ENCODE peak calls at places on chromosomes 13 and 19, in six cellular contexts. One of them, this sample, is unnamed.

GRCh38 chr13:21675095-21676007 is 4.5 kb downstream of the FGF9 start:
- DNase-seq in transverse colon: peak
- DNase-seq in prostate gland: no peak
- DNase-seq in breast epithelium: no peak
- DNase-seq in stomach: peak
- DNase-seq in GM23338: peak
- DNase-seq in this sample: peak

GRCh38 chr13:34376483-34376882 is 558.5 kb downstream of the RFC3 start:
- DNase-seq in transverse colon: no peak
- DNase-seq in prostate gland: no peak
- DNase-seq in breast epithelium: no peak
- DNase-seq in stomach: no peak
- DNase-seq in GM23338: peak
- DNase-seq in this sample: no peak

GRCh38 chr19:23516266-23516665 is 121.0 kb upstream of the ZNF91 start:
- DNase-seq in transverse colon: no peak
- DNase-seq in prostate gland: no peak
- DNase-seq in breast epithelium: no peak
- DNase-seq in stomach: no peak
- DNase-seq in GM23338: no peak
- DNase-seq in this sample: no peak

GRCh38 chr13:44219808-44220544 is 153.6 kb upstream of the SERP2 start:
- DNase-seq in transverse colon: no peak
- DNase-seq in prostate gland: peak
- DNase-seq in breast epithelium: no peak
- DNase-seq in stomach: no peak
- DNase-seq in GM23338: no peak
- DNase-seq in this sample: no peak

GRCh38 chr13:70703755-70704154 is 595.5 kb upstream of the KLHL1 start:
- DNase-seq in transverse colon: no peak
- DNase-seq in prostate gland: no peak
- DNase-seq in breast epithelium: no peak
- DNase-seq in stomach: no peak
- DNase-seq in GM23338: no peak
- DNase-seq in this sample: no peak

GRCh38 chr19:15469513-15470297 is 5.4 kb upstream of the RASAL3 start:
- DNase-seq in transverse colon: peak
- DNase-seq in prostate gland: no peak
- DNase-seq in breast epithelium: no peak
- DNase-seq in stomach: no peak
- DNase-seq in GM23338: peak
- DNase-seq in this sample: peak

GRCh38 chr13:65011403-65011802 is 2218.7 kb downstream of the PCDH9 start:
- DNase-seq in transverse colon: no peak
- DNase-seq in prostate gland: no peak
- DNase-seq in breast epithelium: no peak
- DNase-seq in stomach: no peak
- DNase-seq in GM23338: peak
- DNase-seq in this sample: no peak

GRCh38 chr19:18809149-18809978 is 18.3 kb upstream of the COMP start:
- DNase-seq in transverse colon: peak
- DNase-seq in prostate gland: peak
- DNase-seq in breast epithelium: no peak
- DNase-seq in stomach: peak
- DNase-seq in GM23338: no peak
- DNase-seq in this sample: no peak

GRCh38 chr19:50725218-50725931 is 2.2 kb downstream of the CLEC11A start:
- DNase-seq in transverse colon: no peak
- DNase-seq in prostate gland: no peak
- DNase-seq in breast epithelium: no peak
- DNase-seq in stomach: no peak
- DNase-seq in GM23338: no peak
- DNase-seq in this sample: no peak

GRCh38 chr19:5452594-5453565 is 2.3 kb upstream of the ZNRF4 start:
- DNase-seq in transverse colon: no peak
- DNase-seq in prostate gland: no peak
- DNase-seq in breast epithelium: no peak
- DNase-seq in stomach: no peak
- DNase-seq in GM23338: peak
- DNase-seq in this sample: no peak

GRCh38 chr19:55352040-55352439 is 2.5 kb downstream of the COX6B2 start:
- DNase-seq in transverse colon: no peak
- DNase-seq in prostate gland: no peak
- DNase-seq in breast epithelium: no peak
- DNase-seq in stomach: no peak
- DNase-seq in GM23338: no peak
- DNase-seq in this sample: no peak

GRCh38 chr13:71290963-71291937 is 575.8 kb downstream of the DACH1 start:
- DNase-seq in transverse colon: peak
- DNase-seq in prostate gland: no peak
- DNase-seq in breast epithelium: no peak
- DNase-seq in stomach: no peak
- DNase-seq in GM23338: no peak
- DNase-seq in this sample: no peak

GRCh38 chr13:38763446-38764381 is 76.8 kb downstream of the FREM2 start:
- DNase-seq in transverse colon: no peak
- DNase-seq in prostate gland: no peak
- DNase-seq in breast epithelium: no peak
- DNase-seq in stomach: no peak
- DNase-seq in GM23338: peak
- DNase-seq in this sample: no peak

GRCh38 chr19:38506723-38507550 is 73.4 kb downstream of the RYR1 start:
- DNase-seq in transverse colon: peak
- DNase-seq in prostate gland: no peak
- DNase-seq in breast epithelium: no peak
- DNase-seq in stomach: peak
- DNase-seq in GM23338: peak
- DNase-seq in this sample: peak

GRCh38 chr19:8529369-8530006 is 15.5 kb upstream of the ZNF414 start:
- DNase-seq in transverse colon: no peak
- DNase-seq in prostate gland: no peak
- DNase-seq in breast epithelium: no peak
- DNase-seq in stomach: no peak
- DNase-seq in GM23338: no peak
- DNase-seq in this sample: no peak

GRCh38 chr19:41872775-41873647 is 4.1 kb upstream of the CD79A start:
- DNase-seq in transverse colon: peak
- DNase-seq in prostate gland: peak
- DNase-seq in breast epithelium: peak
- DNase-seq in stomach: peak
- DNase-seq in GM23338: peak
- DNase-seq in this sample: peak

GRCh38 chr19:29923653-29924052 is 18.4 kb upstream of the URI1 start:
- DNase-seq in transverse colon: no peak
- DNase-seq in prostate gland: no peak
- DNase-seq in breast epithelium: no peak
- DNase-seq in stomach: no peak
- DNase-seq in GM23338: no peak
- DNase-seq in this sample: no peak

GRCh38 chr13:112105884-112106283 is 38.9 kb downstream of the SOX1 start:
- DNase-seq in transverse colon: no peak
- DNase-seq in prostate gland: no peak
- DNase-seq in breast epithelium: no peak
- DNase-seq in stomach: no peak
- DNase-seq in GM23338: peak
- DNase-seq in this sample: no peak

GRCh38 chr19:19477705-19478383 is 37.5 kb downstream of the TSSK6 start:
- DNase-seq in transverse colon: peak
- DNase-seq in prostate gland: peak
- DNase-seq in breast epithelium: no peak
- DNase-seq in stomach: peak
- DNase-seq in GM23338: no peak
- DNase-seq in this sample: no peak

GRCh38 chr19:32339988-32340874 is 5.2 kb upstream of the ZNF507 start:
- DNase-seq in transverse colon: peak
- DNase-seq in prostate gland: peak
- DNase-seq in breast epithelium: peak
- DNase-seq in stomach: peak
- DNase-seq in GM23338: peak
- DNase-seq in this sample: peak

GRCh38 chr13:20608438-20609020 is 41.6 kb downstream of the IFT88 start:
- DNase-seq in transverse colon: no peak
- DNase-seq in prostate gland: no peak
- DNase-seq in breast epithelium: no peak
- DNase-seq in stomach: no peak
- DNase-seq in GM23338: no peak
- DNase-seq in this sample: no peak

GRCh38 chr13:109778102-109778542 is 8.3 kb downstream of the IRS2 start:
- DNase-seq in transverse colon: peak
- DNase-seq in prostate gland: no peak
- DNase-seq in breast epithelium: no peak
- DNase-seq in stomach: peak
- DNase-seq in GM23338: no peak
- DNase-seq in this sample: no peak

GRCh38 chr13:94660695-94661324 is 51.5 kb downstream of the SOX21 start:
- DNase-seq in transverse colon: no peak
- DNase-seq in prostate gland: no peak
- DNase-seq in breast epithelium: no peak
- DNase-seq in stomach: no peak
- DNase-seq in GM23338: peak
- DNase-seq in this sample: no peak

GRCh38 chr13:92512852-92513251 is 713.8 kb upstream of the GPC6 start:
- DNase-seq in transverse colon: no peak
- DNase-seq in prostate gland: no peak
- DNase-seq in breast epithelium: no peak
- DNase-seq in stomach: no peak
- DNase-seq in GM23338: no peak
- DNase-seq in this sample: no peak

GRCh38 chr13:66430266-66430665 is 799.9 kb downstream of the PCDH9 start:
- DNase-seq in transverse colon: no peak
- DNase-seq in prostate gland: no peak
- DNase-seq in breast epithelium: no peak
- DNase-seq in stomach: no peak
- DNase-seq in GM23338: no peak
- DNase-seq in this sample: no peak

GRCh38 chr19:29499261-29499920 is 26.4 kb upstream of the VSTM2B start:
- DNase-seq in transverse colon: no peak
- DNase-seq in prostate gland: no peak
- DNase-seq in breast epithelium: no peak
- DNase-seq in stomach: no peak
- DNase-seq in GM23338: peak
- DNase-seq in this sample: no peak

DNA sequence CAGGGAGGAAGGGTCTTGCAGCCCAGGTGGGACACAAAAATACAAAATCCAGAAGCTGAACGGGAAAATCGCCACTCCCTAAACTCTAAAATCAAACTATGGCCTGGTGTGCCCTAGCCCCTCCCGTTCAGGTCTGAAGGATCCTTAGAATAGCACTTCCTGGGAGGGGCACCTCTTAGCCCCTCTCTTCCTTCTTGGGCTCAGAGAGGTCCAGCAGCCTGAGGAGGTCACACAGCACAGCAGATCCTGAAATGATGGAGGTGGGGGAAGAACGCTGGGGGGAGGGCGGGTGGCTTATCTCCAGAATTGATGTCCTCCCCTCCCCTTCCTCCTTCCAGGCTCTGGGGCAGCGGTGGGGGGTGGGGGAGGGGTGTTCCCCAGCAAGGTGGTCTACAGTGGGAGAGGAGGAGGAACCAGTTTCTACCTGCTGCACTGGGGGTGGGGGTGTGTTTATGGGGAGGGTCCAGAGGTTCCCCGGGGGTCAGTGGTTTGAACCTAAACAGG is 1.9 kb downstream of the DIRAS1 start:
- DNase-seq in transverse colon: no peak
- DNase-seq in prostate gland: no peak
- DNase-seq in breast epithelium: no peak
- DNase-seq in stomach: no peak
- DNase-seq in GM23338: peak
- DNase-seq in this sample: no peak
- H3K4me3 ChIP-seq in transverse colon: no peak
- H3K4me3 ChIP-seq in prostate gland: no peak
- H3K4me3 ChIP-seq in breast epithelium: no peak
- H3K4me3 ChIP-seq in stomach: no peak
- H3K4me3 ChIP-seq in GM23338: peak
- H3K4me3 ChIP-seq in this sample: no peak

GRCh38 chr19:52007805-52008557 is at the start of gene ZNF615:
- DNase-seq in transverse colon: peak
- DNase-seq in prostate gland: peak
- DNase-seq in breast epithelium: peak
- DNase-seq in stomach: peak
- DNase-seq in GM23338: peak
- DNase-seq in this sample: peak
- TF ChIP-seq POLR2AphosphoS5 in transverse colon: peak
- TF ChIP-seq POLR2AphosphoS5 in prostate gland: peak
- TF ChIP-seq POLR2AphosphoS5 in breast epithelium: peak
- TF ChIP-seq POLR2AphosphoS5 in stomach: peak
- TF ChIP-seq POLR2AphosphoS5 in GM23338: peak
- TF ChIP-seq POLR2AphosphoS5 in this sample: peak

DNA sequence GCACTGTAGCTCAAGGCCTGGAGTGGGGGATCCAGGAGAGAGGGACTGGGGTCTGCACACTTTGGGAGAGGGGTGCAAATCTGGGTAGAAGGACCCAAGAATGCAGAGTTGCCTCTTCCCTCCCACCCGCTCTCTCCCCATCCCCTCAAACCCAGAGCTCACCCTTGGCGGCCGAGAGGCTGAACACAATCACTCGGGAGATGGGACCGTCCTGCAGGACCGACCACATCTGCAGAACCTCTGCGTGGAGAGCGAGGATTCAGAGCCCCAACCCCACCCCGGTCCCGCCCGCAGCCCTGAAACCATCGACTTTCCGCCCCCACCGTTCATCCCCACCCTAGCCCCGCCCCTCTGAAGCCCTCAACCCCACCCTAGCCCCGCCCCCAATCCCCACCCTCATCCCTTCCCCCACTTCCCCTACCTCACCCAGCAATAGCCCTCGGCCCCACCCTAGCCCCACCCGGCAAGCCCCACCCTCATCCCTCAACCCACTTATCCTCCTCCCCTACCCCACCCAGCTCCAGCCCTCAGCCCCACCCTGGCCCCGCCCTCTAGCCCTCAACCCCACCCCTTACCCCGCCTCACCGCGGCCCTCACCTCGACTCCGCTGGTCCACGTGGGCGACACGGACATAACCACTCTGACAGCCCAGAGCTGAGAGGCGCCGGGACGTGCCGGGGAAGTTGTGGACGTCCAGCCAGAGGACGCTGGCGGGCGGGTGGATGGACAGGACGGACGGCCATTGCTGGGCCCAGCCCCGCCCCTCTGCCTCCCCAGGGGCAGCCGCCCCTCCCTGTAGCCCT is 4.1 kb downstream of the KPTN start:
- DNase-seq in transverse colon: no peak
- DNase-seq in prostate gland: no peak
- DNase-seq in breast epithelium: no peak
- DNase-seq in stomach: no peak
- DNase-seq in GM23338: peak
- DNase-seq in this sample: no peak
- H3K4me3 ChIP-seq in transverse colon: no peak
- H3K4me3 ChIP-seq in prostate gland: no peak
- H3K4me3 ChIP-seq in breast epithelium: no peak
- H3K4me3 ChIP-seq in stomach: no peak
- H3K4me3 ChIP-seq in GM23338: peak
- H3K4me3 ChIP-seq in this sample: no peak

DNA sequence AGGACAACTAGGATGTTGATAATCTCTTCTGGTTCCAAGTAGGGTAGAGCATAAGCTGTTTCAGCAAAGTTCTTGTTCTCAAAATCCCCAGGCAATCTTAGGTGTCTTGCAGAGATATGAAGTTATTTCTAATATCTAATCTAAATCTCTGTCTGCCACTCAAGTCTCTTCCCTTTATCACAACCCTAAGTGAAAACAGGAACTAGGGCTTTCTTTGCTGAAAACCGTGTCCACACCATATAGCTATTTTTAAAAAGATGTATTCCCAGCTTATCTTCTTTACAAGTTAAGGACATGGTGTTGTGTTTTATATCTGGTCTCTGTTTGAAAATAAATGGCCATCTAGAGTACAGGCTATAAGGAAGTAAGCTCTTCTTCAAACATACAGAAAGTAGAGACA is 11.3 kb upstream of the RNASEH2B start:
- DNase-seq in transverse colon: no peak
- DNase-seq in prostate gland: no peak
- DNase-seq in breast epithelium: no peak
- DNase-seq in stomach: no peak
- DNase-seq in GM23338: no peak
- DNase-seq in this sample: no peak
- TF ChIP-seq POLR2AphosphoS5 in transverse colon: no peak
- TF ChIP-seq POLR2AphosphoS5 in prostate gland: no peak
- TF ChIP-seq POLR2AphosphoS5 in breast epithelium: no peak
- TF ChIP-seq POLR2AphosphoS5 in stomach: no peak
- TF ChIP-seq POLR2AphosphoS5 in GM23338: no peak
- TF ChIP-seq POLR2AphosphoS5 in this sample: no peak

This sample was measured in spleen.